ENCODE peak calls at places on chromosomes 13 and 19, in five cellular contexts. H is tibial artery; N is head of caudate nucleus; V is activated naive CD4-positive, alpha-beta T cell treated with Interleukin-2 at 50 U/mL for 16 hours; E is ELR. G is an unnamed sample.

GRCh38 chr19:34145741-34146202 is 26.5 kb upstream of the LSM14A start:
- DNase-seq in E (peak), V (peak), N (no peak), H (peak), G (peak)

GRCh38 chr13:97327521-97328221 is 105.5 kb downstream of the MBNL2 start:
- DNase-seq in H (no peak), N (no peak), V (no peak), E (no peak), G (no peak)

GRCh38 chr13:107960301-107960700 is 255.0 kb downstream of the LIG4 start:
- DNase-seq in E (no peak), H (no peak), V (no peak), N (no peak), G (no peak)

GRCh38 chr19:39405930-39406655 is 554 bp upstream of the ZFP36 start:
- DNase-seq in N (no peak), V (peak), E (no peak), H (peak), G (no peak)

GRCh38 chr19:10230155-10230903 is 802 bp downstream of the S1PR2 start:
- DNase-seq in E (peak), N (peak), H (peak), V (peak), G (peak)

GRCh38 chr19:51830263-51830662 is 35.3 kb downstream of the FPR3 start:
- DNase-seq in V (no peak), H (no peak), N (no peak), E (peak), G (no peak)

GRCh38 chr13:42985312-42986175 is 6.5 kb downstream of the EPSTI1 start:
- DNase-seq in N (peak), V (no peak), H (peak), E (no peak), G (no peak)

GRCh38 chr19:29524201-29524911 is 1.4 kb upstream of the VSTM2B start:
- DNase-seq in V (no peak), H (no peak), N (peak), E (no peak), G (no peak)

GRCh38 chr13:52780092-52780491 is 40.5 kb upstream of the CNMD start:
- DNase-seq in E (no peak), H (no peak), V (no peak), N (no peak), G (no peak)

GRCh38 chr13:113625965-113626661 is 31.9 kb downstream of the ATP4B start:
- DNase-seq in V (no peak), H (no peak), E (peak), N (no peak), G (no peak)

GRCh38 chr19:51422053-51422448 is 4.6 kb upstream of the SIGLEC10 start:
- DNase-seq in V (peak), E (peak), N (peak), H (peak), G (peak)

GRCh38 chr19:7870571-7871279 is 3.5 kb downstream of the PRR36 start:
- DNase-seq in H (no peak), V (peak), N (no peak), E (peak), G (peak)

GRCh38 chr13:97228850-97229521 is 6.9 kb downstream of the MBNL2 start:
- DNase-seq in E (no peak), N (no peak), H (no peak), V (no peak), G (no peak)

GRCh38 chr13:91946498-91947070 is 548.2 kb downstream of the GPC5 start:
- DNase-seq in N (no peak), V (no peak), E (peak), H (no peak), G (no peak)

GRCh38 chr13:50106559-50106958 is 91.3 kb downstream of the KCNRG start:
- DNase-seq in H (no peak), V (no peak), N (no peak), E (no peak), G (no peak)

GRCh38 chr13:60267498-60268202 is 103.9 kb upstream of the DIAPH3 start:
- DNase-seq in V (no peak), N (peak), E (peak), H (no peak), G (peak)

GRCh38 chr19:48390188-48391099 is 907 bp downstream of the KDELR1 start:
- DNase-seq in E (peak), N (peak), H (peak), V (peak), G (peak)

GRCh38 chr19:53504903-53505302 is 33.0 kb upstream of the ZNF331 start:
- DNase-seq in N (no peak), H (peak), V (no peak), E (no peak), G (no peak)

GRCh38 chr13:74136089-74136658 is 2.0 kb upstream of the KLF12 start:
- DNase-seq in H (peak), E (peak), V (peak), N (peak), G (peak)

GRCh38 chr13:32001392-32001768 is 30.2 kb upstream of the FRY start:
- DNase-seq in V (no peak), N (no peak), H (no peak), E (peak), G (no peak)

GRCh38 chr13:113965383-113965874 is 8.4 kb downstream of the C13orf46 start:
- DNase-seq in N (no peak), H (no peak), V (no peak), E (no peak), G (no peak)

GRCh38 chr19:13102416-13102665 is 317 bp downstream of the LYL1 start:
- DNase-seq in H (no peak), V (no peak), E (no peak), N (no peak), G (no peak)

GRCh38 chr13:113117335-113117872 is 5.2 kb upstream of the F10 start:
- DNase-seq in H (peak), V (no peak), N (no peak), E (peak), G (no peak)

GRCh38 chr19:52397310-52398090 is at the start of gene ZNF528:
- DNase-seq in N (peak), V (peak), E (peak), H (peak), G (peak)

GRCh38 chr19:2547721-2548120 is 71.8 kb downstream of the GADD45B start:
- DNase-seq in E (no peak), V (no peak), H (no peak), N (no peak), G (no peak)

GRCh38 chr19:58209577-58209976 is 19.1 kb upstream of the ZNF544 start:
- DNase-seq in V (no peak), H (no peak), N (no peak), E (no peak), G (no peak)

GRCh38 chr13:21735621-21736401 is 64.9 kb downstream of the FGF9 start:
- DNase-seq in V (no peak), H (no peak), E (no peak), N (no peak), G (no peak)

GRCh38 chr19:4501691-4502090 is 16.6 kb downstream of the PLIN4 start:
- DNase-seq in E (no peak), H (no peak), N (no peak), V (no peak), G (no peak)

GRCh38 chr13:22740264-22740663 is 440.5 kb upstream of the SGCG start:
- DNase-seq in H (no peak), E (no peak), N (no peak), V (no peak), G (no peak)

GRCh38 chr19:47284324-47284899 is 9.7 kb downstream of the INAFM1 start:
- DNase-seq in H (no peak), V (peak), E (peak), N (peak), G (peak)

GRCh38 chr13:96243371-96243770 is 153.5 kb downstream of the HS6ST3 start:
- DNase-seq in H (no peak), E (no peak), N (no peak), V (no peak), G (no peak)

GRCh38 chr13:31887311-31887710 is 144.3 kb upstream of the FRY start:
- DNase-seq in H (no peak), N (no peak), E (no peak), V (no peak), G (no peak)

GRCh38 chr13:102225892-102226291 is 176.0 kb downstream of the FGF14 start:
- DNase-seq in H (no peak), E (no peak), V (no peak), N (no peak), G (no peak)

GRCh38 chr13:106534844-106535551 is 464 bp downstream of the EFNB2 start:
- DNase-seq in E (peak), H (peak), V (peak), N (no peak), G (no peak)

GRCh38 chr13:19863323-19864017 is at the start of gene ZMYM5:
- DNase-seq in N (peak), E (peak), H (peak), V (peak), G (peak)